ENCODE peak calls at places on chromosomes 12 and 14, in four cellular contexts. B, H, F and K are unnamed samples.

GRCh38 chr14:77139022-77139421 is 2.6 kb downstream of the ZDHHC22 start:
- DNase-seq in B (no peak), H (no peak), F (no peak), K (no peak)

GRCh38 chr12:22543246-22544037 is 900 bp downstream of the C2CD5 start:
- DNase-seq in B (no peak), H (peak; percentile 22), F (peak; percentile 17), K (peak; percentile 27)

GRCh38 chr14:91361236-91361811 is 56.3 kb downstream of the CCDC88C start:
- DNase-seq in B (no peak), H (no peak), F (no peak), K (peak; percentile 61)

GRCh38 chr12:91732086-91732485 is 413.6 kb downstream of the BTG1 start:
- DNase-seq in B (no peak), H (no peak), F (no peak), K (no peak)

GRCh38 chr12:3201741-3202500 is 124.7 kb downstream of the TSPAN9 start:
- DNase-seq in B (no peak), H (no peak), F (no peak), K (no peak)

GRCh38 chr14:22384167-22384549 is 204.9 kb downstream of the DAD1 start:
- DNase-seq in B (no peak), H (no peak), F (no peak), K (no peak)

GRCh38 chr14:95953111-95953724 is 76.6 kb downstream of the TUNAR start:
- DNase-seq in B (no peak), H (no peak), F (peak; percentile 18), K (no peak)

GRCh38 chr14:72887514-72887913 is 6.4 kb downstream of the DPF3 start:
- DNase-seq in B (no peak), H (no peak), F (no peak), K (no peak)

GRCh38 chr12:108053512-108053911 is 75.6 kb upstream of the WSCD2 start:
- DNase-seq in B (no peak), H (no peak), F (no peak), K (no peak)

GRCh38 chr14:48973136-48973535 is 613.0 kb downstream of the RPS29 start:
- DNase-seq in B (no peak), H (no peak), F (no peak), K (no peak)

GRCh38 chr12:104593482-104593881 is 136.7 kb downstream of the CHST11 start:
- DNase-seq in B (no peak), H (peak; percentile 54), F (no peak), K (no peak)

GRCh38 chr14:104877066-104877805 is 12.2 kb downstream of the CEP170B start:
- DNase-seq in B (no peak), H (no peak), F (no peak), K (no peak)

GRCh38 chr14:104879201-104879982 is 14.3 kb downstream of the CEP170B start:
- DNase-seq in B (no peak), H (no peak), F (no peak), K (no peak)

GRCh38 chr14:104876251-104876699 is 11.2 kb downstream of the CEP170B start:
- DNase-seq in B (peak; percentile 28), H (peak; percentile 91), F (peak; percentile 80), K (no peak)

GRCh38 chr14:104878582-104878981 is 13.5 kb downstream of the CEP170B start:
- DNase-seq in B (no peak), H (no peak), F (no peak), K (no peak)

DNA sequence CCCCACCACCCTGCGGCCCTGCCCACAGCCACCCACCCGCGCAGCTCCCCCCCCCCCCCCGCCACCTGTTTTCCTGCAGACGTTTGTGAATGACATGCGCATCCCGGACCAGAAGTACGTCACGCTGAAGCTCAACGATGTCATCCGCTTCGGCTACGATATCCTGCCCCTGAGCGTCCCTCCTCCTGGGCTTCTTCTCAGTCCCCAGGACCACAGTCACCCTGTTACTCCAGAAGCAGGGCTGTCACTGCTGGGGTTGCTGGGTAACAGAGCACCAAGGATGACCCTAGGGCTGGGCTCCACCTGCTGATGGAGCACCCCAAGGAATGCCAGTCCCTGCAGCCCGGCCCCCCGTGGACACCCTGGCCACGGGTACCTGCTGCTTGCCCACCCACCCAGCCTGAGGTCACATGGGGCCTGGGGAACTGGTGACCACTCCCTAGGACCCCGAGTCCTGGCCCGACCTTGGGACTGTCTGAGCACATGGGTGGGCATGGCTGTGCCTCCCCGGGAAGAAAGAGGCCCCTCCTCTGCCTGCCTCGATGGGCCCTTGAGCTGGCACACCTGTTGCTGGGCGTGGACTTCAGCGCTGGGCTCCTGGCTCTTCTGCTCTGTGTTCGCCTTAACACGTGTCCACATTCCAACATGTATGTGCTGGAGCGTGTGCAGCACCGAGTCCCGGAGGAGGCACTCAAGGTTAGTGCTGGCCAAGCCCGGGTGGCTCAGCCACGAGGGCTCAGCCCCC is 12.9 kb downstream of the CEP170B start:
- DNase-seq in B (no peak), H (no peak), F (no peak), K (no peak)
- TF ChIP-seq NR3C1 in B (no peak), H (no peak), F (no peak), K (no peak)

GRCh38 chr12:67161322-67161918 is 107.7 kb upstream of the CAND1 start:
- DNase-seq in B (peak; percentile 31), H (peak; percentile 23), F (peak; percentile 43), K (peak; percentile 18)
- TF ChIP-seq NR3C1 in B (no peak), H (no peak), F (no peak), K (no peak)

GRCh38 chr12:131348226-131349010 is 362.5 kb upstream of the SFSWAP start:
- DNase-seq in B (no peak), H (no peak), F (no peak), K (no peak)
- TF ChIP-seq NR3C1 in B (no peak), H (no peak), F (no peak), K (no peak)

DNA sequence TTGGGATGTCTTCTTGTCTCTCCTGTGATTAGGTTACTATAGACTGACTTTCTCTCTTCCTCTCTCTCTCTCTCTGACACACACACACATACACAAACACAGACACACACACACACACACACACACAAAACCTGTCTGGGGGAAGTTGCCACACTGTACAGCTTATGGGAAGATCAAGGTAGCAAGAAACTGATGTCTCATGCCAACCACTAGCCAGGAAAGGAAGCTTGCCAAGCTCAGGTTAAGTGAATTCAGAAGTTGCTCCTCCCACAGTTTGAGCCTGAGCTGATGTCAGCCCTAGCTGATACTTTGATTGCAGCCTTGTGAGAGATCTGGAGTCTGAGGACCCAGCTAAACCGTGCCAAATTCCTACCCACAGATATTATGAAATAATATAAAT is 67.1 kb downstream of the PPFIA2 start:
- DNase-seq in B (no peak), H (no peak), F (no peak), K (no peak)
- TF ChIP-seq NR3C1 in B (no peak), H (no peak), F (no peak), K (no peak)

GRCh38 chr14:86574778-86575129 is 1044.8 kb downstream of the FLRT2 start:
- DNase-seq in B (no peak), H (no peak), F (no peak), K (no peak)

GRCh38 chr14:86570371-86570770 is 1040.4 kb downstream of the FLRT2 start:
- DNase-seq in B (no peak), H (no peak), F (no peak), K (no peak)

GRCh38 chr14:86574026-86574777 is 1044.3 kb downstream of the FLRT2 start:
- DNase-seq in B (no peak), H (no peak), F (no peak), K (peak; percentile 0)

GRCh38 chr14:86575141-86575540 is 1045.2 kb downstream of the FLRT2 start:
- DNase-seq in B (no peak), H (no peak), F (no peak), K (no peak)
- TF ChIP-seq NR3C1 in B (no peak), H (no peak), F (no peak), K (no peak)